ENCODE peak calls at places on chromosomes 16 and 17, in nine cellular contexts. W is Peyer's patch, L is stomach, V is neural progenitor cell, Y is IMR-90, K is hepatocyte, B is vagina, M is suprapubic skin, G is Panc1. Q is an unnamed sample. For H3K27me3, the result is how much of the 10 kb centered on the place peaks cover.

GRCh38 chr17:57643062-57643461 is 102.0 kb downstream of the CCDC182 start:
- DNase-seq in M (no peak), B (no peak), Y (no peak), G (no peak), V (no peak), W (no peak), K (no peak), L (no peak), Q (no peak)

GRCh38 chr16:48965391-48965790 is 316.2 kb downstream of the CBLN1 start:
- DNase-seq in K (no peak), L (no peak), V (no peak), G (no peak), M (no peak), Y (peak), B (no peak), W (no peak), Q (no peak)

GRCh38 chr16:56013962-56014552 is 138.9 kb upstream of the CES5A start:
- DNase-seq in K (peak), Y (peak), W (no peak), M (no peak), G (no peak), B (no peak), L (no peak), V (peak), Q (peak)

GRCh38 chr16:28304214-28304613 is 11.9 kb downstream of the SBK1 start:
- DNase-seq in V (peak), Y (peak), G (no peak), W (no peak), M (no peak), B (no peak), L (peak), K (peak), Q (no peak)

GRCh38 chr16:70647461-70648359 is 1.4 kb downstream of the IL34 start:
- DNase-seq in L (no peak), M (no peak), G (no peak), W (no peak), K (no peak), V (no peak), B (no peak), Y (no peak), Q (no peak)

GRCh38 chr16:10599626-10600025 is 19.2 kb upstream of the EMP2 start:
- DNase-seq in L (no peak), M (no peak), V (no peak), G (no peak), B (no peak), K (no peak), Y (no peak), W (no peak), Q (no peak)

GRCh38 chr16:85490971-85491771 is 122.0 kb upstream of the GSE1 start:
- DNase-seq in G (peak), K (peak), B (no peak), M (no peak), Y (no peak), W (peak), V (peak), L (peak), Q (no peak)

GRCh38 chr17:35256629-35257028 is 13.8 kb downstream of the SLFN5 start:
- DNase-seq in M (no peak), L (no peak), W (no peak), B (no peak), K (no peak), Y (no peak), G (no peak), V (no peak), Q (no peak)

GRCh38 chr17:35368086-35368824 is 5.2 kb downstream of the SLFN11 start:
- DNase-seq in M (no peak), G (no peak), V (no peak), W (peak), B (no peak), K (no peak), L (no peak), Y (peak), Q (no peak)

GRCh38 chr17:4475463-4475862 is 23.2 kb upstream of the SPNS2 start:
- DNase-seq in G (no peak), M (no peak), V (no peak), L (no peak), K (no peak), W (no peak), Y (no peak), B (no peak), Q (no peak)

GRCh38 chr16:17375388-17376304 is 95.1 kb downstream of the XYLT1 start:
- DNase-seq in W (no peak), V (no peak), M (no peak), G (no peak), L (peak), B (no peak), Y (no peak), K (peak), Q (no peak)
- TF ChIP-seq CTCF in W (no peak), V (no peak), M (no peak), G (no peak), L (no peak), B (no peak), Y (no peak), K (no peak), Q (no peak)

GRCh38 chr17:79821331-79822095 is 17.7 kb downstream of the CBX4 start:
- DNase-seq in G (no peak), M (no peak), Y (no peak), L (no peak), W (no peak), V (no peak), B (no peak), K (no peak), Q (no peak)
- H3K27me3 ChIP-seq in G (under half), M (under half), Y (under half), L (under half), W (under half), V (half or more), B (under half), K (under half), Q (under half)

GRCh38 chr16:51201604-51202003 is 50.5 kb upstream of the SALL1 start:
- DNase-seq in V (no peak), Y (no peak), M (no peak), W (no peak), G (no peak), L (no peak), K (no peak), B (no peak), Q (no peak)
- TF ChIP-seq CTCF in V (peak), Y (peak), M (no peak), W (no peak), G (no peak), L (no peak), K (no peak), B (no peak), Q (no peak)

GRCh38 chr17:74571894-74572293 is 4.6 kb upstream of the CD300H start:
- DNase-seq in K (no peak), B (no peak), W (no peak), M (no peak), V (no peak), L (no peak), G (no peak), Y (no peak), Q (no peak)

GRCh38 chr17:74569392-74570003 is 2.2 kb upstream of the CD300H start:
- DNase-seq in W (no peak), G (peak), L (peak), Y (peak), K (peak), B (no peak), V (no peak), M (no peak), Q (peak)

GRCh38 chr17:74573169-74573568 is 5.9 kb upstream of the CD300H start:
- DNase-seq in Y (no peak), K (no peak), M (no peak), L (no peak), W (no peak), B (no peak), V (no peak), G (no peak), Q (no peak)

GRCh38 chr17:74579910-74580309 is 12.2 kb downstream of the CD300LD start:
- DNase-seq in K (no peak), W (no peak), G (no peak), B (no peak), V (no peak), M (no peak), L (no peak), Y (no peak), Q (no peak)

DNA sequence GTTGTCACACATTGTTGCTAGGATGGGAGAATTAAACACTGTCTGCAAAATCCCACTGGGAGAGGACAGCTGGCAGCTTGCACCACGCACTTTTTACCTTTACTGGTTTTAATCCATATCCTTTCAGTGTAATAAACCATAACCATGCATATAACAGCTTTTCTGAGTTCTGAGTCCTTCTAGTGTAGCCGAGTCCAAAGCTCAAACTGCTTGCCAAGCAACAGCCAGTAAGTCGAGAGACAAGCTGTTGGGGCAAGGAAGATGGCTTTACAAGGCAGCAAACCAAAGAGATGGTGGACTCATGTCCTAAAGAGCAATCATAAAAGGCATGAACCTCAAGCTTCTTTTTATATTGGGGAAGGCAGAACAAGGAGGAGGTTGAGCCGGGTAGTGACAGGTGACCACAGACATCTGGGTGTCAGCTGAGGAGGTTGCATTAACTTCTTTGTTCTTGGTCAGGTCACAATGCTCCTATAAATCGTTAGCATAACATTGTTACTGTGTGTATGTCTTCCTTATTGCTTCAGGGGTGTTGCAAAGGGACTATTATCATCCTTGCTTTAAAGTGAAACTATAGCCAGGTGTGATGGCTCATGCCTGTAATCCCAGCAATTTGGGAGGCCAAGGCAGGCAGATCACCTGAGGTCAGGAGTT is 7.3 kb upstream of the CD300H start:
- DNase-seq in B (no peak), V (no peak), K (no peak), G (no peak), L (no peak), Y (no peak), W (no peak), M (no peak), Q (no peak)
- H3K27me3 ChIP-seq in B (under half), V (under half), K (under half), G (under half), L (under half), Y (under half), W (under half), M (under half), Q (under half)

DNA sequence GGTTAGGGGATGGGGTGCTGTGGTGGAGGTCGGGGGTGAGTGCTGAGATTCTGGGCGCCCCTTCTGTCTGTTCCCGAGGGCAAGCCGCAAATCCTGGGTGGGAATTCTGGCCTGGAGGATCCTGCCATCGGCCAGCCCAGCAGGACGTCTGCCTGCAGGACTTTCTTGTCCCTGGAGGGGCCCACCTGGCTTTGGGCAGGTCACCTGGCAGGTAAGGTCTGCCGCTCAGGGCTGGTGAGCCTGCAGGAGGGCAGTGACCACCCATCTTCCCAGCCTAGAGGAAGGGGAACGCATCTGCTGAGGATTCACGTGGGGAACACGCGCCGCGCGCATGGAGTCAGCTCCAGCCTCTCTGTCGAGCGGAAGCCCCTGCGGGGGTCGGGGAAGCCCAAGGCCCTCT is 5.4 kb downstream of the RNF222 start:
- DNase-seq in M (no peak), G (no peak), V (no peak), Y (no peak), B (no peak), K (no peak), L (no peak), W (no peak), Q (no peak)
- TF ChIP-seq CTCF in M (no peak), G (no peak), V (no peak), Y (no peak), B (no peak), K (no peak), L (no peak), W (no peak), Q (no peak)

DNA sequence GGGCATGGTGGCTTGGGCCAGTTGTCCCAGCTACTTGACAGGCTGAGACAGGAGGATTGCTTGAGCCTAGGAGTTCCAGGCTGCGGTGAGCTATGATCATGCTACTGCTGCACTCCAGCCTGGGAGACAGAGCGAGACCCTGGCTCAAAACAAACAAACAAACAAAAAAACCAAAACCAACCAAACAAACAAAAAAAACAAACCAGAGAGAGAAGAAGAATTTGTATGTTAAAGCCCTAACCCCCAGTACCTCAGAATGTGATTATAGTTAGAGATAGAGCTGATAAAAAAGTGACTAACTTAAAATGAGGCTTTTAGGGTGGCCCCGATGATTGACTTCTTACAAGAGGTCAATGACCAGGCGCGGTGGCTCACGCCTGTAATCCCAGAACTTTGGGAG is 1.7 kb upstream of the MMP25 start:
- DNase-seq in M (no peak), W (no peak), V (no peak), Y (no peak), B (no peak), G (no peak), L (no peak), K (no peak), Q (no peak)
- H3K27me3 ChIP-seq in M (half or more), W (under half), V (half or more), Y (half or more), B (under half), G (under half), L (under half), K (half or more), Q (half or more)

Q was measured in lower lobe of right lung.